ENCODE peak calls at places on chromosomes 13 and 19, in nine cellular contexts. One of them, this sample, is unnamed.

GRCh38 chr13:50152224-50152623 is 137.0 kb downstream of the KCNRG start:
- DNase-seq in breast epithelium: no peak
- DNase-seq in SHP77: no peak
- DNase-seq in WTC11: no peak
- DNase-seq in progenitor cell of endocrine pancreas: no peak
- DNase-seq in globus pallidus: no peak
- DNase-seq in testis: no peak
- DNase-seq in DMS153: no peak
- DNase-seq in cardiac muscle cell: no peak
- DNase-seq in this sample: no peak

GRCh38 chr19:58520257-58520599 is 618 bp upstream of the ZBTB45 start:
- DNase-seq in WTC11: no peak
- DNase-seq in progenitor cell of endocrine pancreas: no peak
- DNase-seq in globus pallidus: no peak
- DNase-seq in testis: no peak
- DNase-seq in cardiac muscle cell: no peak
- DNase-seq in DMS153: no peak
- DNase-seq in breast epithelium: no peak
- DNase-seq in SHP77: no peak
- DNase-seq in this sample: no peak

GRCh38 chr19:3699071-3699740 is 1.1 kb downstream of the PIP5K1C start:
- DNase-seq in globus pallidus: peak
- DNase-seq in cardiac muscle cell: no peak
- DNase-seq in breast epithelium: no peak
- DNase-seq in progenitor cell of endocrine pancreas: no peak
- DNase-seq in SHP77: no peak
- DNase-seq in testis: peak
- DNase-seq in DMS153: no peak
- DNase-seq in WTC11: no peak
- DNase-seq in this sample: peak

GRCh38 chr19:30174791-30175190 is 197.4 kb upstream of the ZNF536 start:
- DNase-seq in testis: no peak
- DNase-seq in globus pallidus: no peak
- DNase-seq in SHP77: no peak
- DNase-seq in cardiac muscle cell: no peak
- DNase-seq in WTC11: no peak
- DNase-seq in DMS153: no peak
- DNase-seq in breast epithelium: no peak
- DNase-seq in progenitor cell of endocrine pancreas: no peak
- DNase-seq in this sample: no peak

GRCh38 chr13:97712770-97713169 is 240.7 kb upstream of the IPO5 start:
- DNase-seq in SHP77: no peak
- DNase-seq in DMS153: no peak
- DNase-seq in WTC11: no peak
- DNase-seq in testis: no peak
- DNase-seq in globus pallidus: no peak
- DNase-seq in progenitor cell of endocrine pancreas: no peak
- DNase-seq in breast epithelium: no peak
- DNase-seq in cardiac muscle cell: no peak
- DNase-seq in this sample: no peak

GRCh38 chr19:16371540-16371986 is 46.9 kb downstream of the KLF2 start:
- DNase-seq in DMS153: peak
- DNase-seq in globus pallidus: no peak
- DNase-seq in SHP77: no peak
- DNase-seq in breast epithelium: no peak
- DNase-seq in progenitor cell of endocrine pancreas: no peak
- DNase-seq in testis: peak
- DNase-seq in WTC11: no peak
- DNase-seq in cardiac muscle cell: no peak
- DNase-seq in this sample: no peak

GRCh38 chr13:89806594-89806993 is 1540.9 kb upstream of the MIR17HG start:
- DNase-seq in cardiac muscle cell: no peak
- DNase-seq in WTC11: no peak
- DNase-seq in breast epithelium: no peak
- DNase-seq in testis: no peak
- DNase-seq in SHP77: no peak
- DNase-seq in globus pallidus: no peak
- DNase-seq in DMS153: no peak
- DNase-seq in progenitor cell of endocrine pancreas: no peak
- DNase-seq in this sample: no peak

GRCh38 chr13:98504029-98504351 is 72.9 kb downstream of the STK24 start:
- DNase-seq in DMS153: no peak
- DNase-seq in cardiac muscle cell: no peak
- DNase-seq in WTC11: no peak
- DNase-seq in SHP77: no peak
- DNase-seq in progenitor cell of endocrine pancreas: no peak
- DNase-seq in breast epithelium: no peak
- DNase-seq in globus pallidus: no peak
- DNase-seq in testis: no peak
- DNase-seq in this sample: no peak

GRCh38 chr19:38949580-38950367 is 19.0 kb downstream of the MRPS12 start:
- DNase-seq in testis: peak
- DNase-seq in breast epithelium: peak
- DNase-seq in SHP77: peak
- DNase-seq in globus pallidus: peak
- DNase-seq in progenitor cell of endocrine pancreas: peak
- DNase-seq in cardiac muscle cell: peak
- DNase-seq in WTC11: peak
- DNase-seq in DMS153: peak
- DNase-seq in this sample: peak

GRCh38 chr13:23007430-23007829 is 173.3 kb upstream of the SGCG start:
- DNase-seq in breast epithelium: no peak
- DNase-seq in globus pallidus: no peak
- DNase-seq in progenitor cell of endocrine pancreas: no peak
- DNase-seq in SHP77: no peak
- DNase-seq in testis: peak
- DNase-seq in WTC11: no peak
- DNase-seq in cardiac muscle cell: no peak
- DNase-seq in DMS153: no peak
- DNase-seq in this sample: no peak

GRCh38 chr19:14555918-14556661 is 15.8 kb downstream of the NDUFB7 start:
- DNase-seq in DMS153: no peak
- DNase-seq in cardiac muscle cell: no peak
- DNase-seq in breast epithelium: no peak
- DNase-seq in SHP77: no peak
- DNase-seq in progenitor cell of endocrine pancreas: no peak
- DNase-seq in WTC11: no peak
- DNase-seq in globus pallidus: no peak
- DNase-seq in testis: no peak
- DNase-seq in this sample: no peak

GRCh38 chr13:70098669-70099068 is 9.0 kb upstream of the ATXN8OS start:
- DNase-seq in cardiac muscle cell: peak
- DNase-seq in testis: no peak
- DNase-seq in breast epithelium: no peak
- DNase-seq in SHP77: peak
- DNase-seq in globus pallidus: no peak
- DNase-seq in DMS153: no peak
- DNase-seq in WTC11: no peak
- DNase-seq in progenitor cell of endocrine pancreas: no peak
- DNase-seq in this sample: no peak

GRCh38 chr13:21458457-21458815 is 667 bp downstream of the ZDHHC20 start:
- DNase-seq in WTC11: peak
- DNase-seq in progenitor cell of endocrine pancreas: peak
- DNase-seq in testis: peak
- DNase-seq in breast epithelium: peak
- DNase-seq in SHP77: peak
- DNase-seq in cardiac muscle cell: peak
- DNase-seq in DMS153: peak
- DNase-seq in globus pallidus: no peak
- DNase-seq in this sample: peak

GRCh38 chr19:7545295-7545694 is 9.8 kb downstream of the PNPLA6 start:
- DNase-seq in testis: no peak
- DNase-seq in SHP77: no peak
- DNase-seq in cardiac muscle cell: no peak
- DNase-seq in progenitor cell of endocrine pancreas: no peak
- DNase-seq in globus pallidus: no peak
- DNase-seq in DMS153: no peak
- DNase-seq in WTC11: no peak
- DNase-seq in breast epithelium: no peak
- DNase-seq in this sample: no peak

GRCh38 chr19:45177817-45178261 is at the start of gene TRAPPC6A:
- DNase-seq in testis: no peak
- DNase-seq in globus pallidus: no peak
- DNase-seq in WTC11: peak
- DNase-seq in progenitor cell of endocrine pancreas: no peak
- DNase-seq in DMS153: no peak
- DNase-seq in breast epithelium: no peak
- DNase-seq in SHP77: peak
- DNase-seq in cardiac muscle cell: no peak
- DNase-seq in this sample: no peak